ENCODE peak calls at places on chromosomes 2 and 18, in nine cellular contexts. K is Panc1, I is breast epithelium, L is K562, T is sigmoid colon, F is transverse colon, S is stomach, Q is H1, O is SK-N-SH. E is an unnamed sample.

GRCh38 chr2:204505488-204505887 is 39.8 kb upstream of the PARD3B start:
- DNase-seq in I (no peak), T (no peak), L (no peak), K (no peak), O (no peak), S (no peak), F (no peak), Q (no peak), E (no peak)

GRCh38 chr2:113219889-113220641 is 46.3 kb downstream of the PSD4 start:
- DNase-seq in O (no peak), I (peak), S (peak), Q (no peak), T (peak), K (no peak), L (no peak), F (peak), E (no peak)

GRCh38 chr2:60550151-60550983 is 3.1 kb downstream of the BCL11A start:
- DNase-seq in O (peak), T (peak), S (peak), I (peak), F (peak), K (no peak), Q (no peak), L (peak), E (peak)

GRCh38 chr2:28449489-28450395 is 46.1 kb upstream of the PLB1 start:
- DNase-seq in T (peak), O (no peak), Q (no peak), S (no peak), F (no peak), L (peak), I (no peak), K (no peak), E (no peak)

GRCh38 chr18:47215554-47216138 is 35.8 kb downstream of the SKOR2 start:
- DNase-seq in K (no peak), S (no peak), I (no peak), F (no peak), Q (no peak), L (peak), O (peak), T (no peak), E (no peak)

GRCh38 chr2:232761301-232761907 is 15.0 kb downstream of the KCNJ13 start:
- DNase-seq in K (peak), S (peak), I (no peak), L (peak), F (peak), O (peak), T (no peak), Q (no peak), E (no peak)

GRCh38 chr2:188628989-188629889 is 337.6 kb downstream of the GULP1 start:
- DNase-seq in K (no peak), S (no peak), O (no peak), L (no peak), F (no peak), I (no peak), T (no peak), Q (no peak), E (no peak)

GRCh38 chr18:39260565-39260964 is 1695.0 kb upstream of the CELF4 start:
- DNase-seq in F (no peak), I (no peak), T (no peak), O (no peak), S (no peak), Q (no peak), K (no peak), L (no peak), E (no peak)

GRCh38 chr2:174336403-174337336 is 1.9 kb downstream of the SP9 start:
- DNase-seq in S (no peak), T (no peak), F (peak), K (no peak), O (peak), L (peak), Q (no peak), I (no peak), E (peak)

GRCh38 chr2:10211822-10212438 is 89.4 kb downstream of the RRM2 start:
- DNase-seq in F (no peak), L (no peak), S (no peak), K (no peak), O (no peak), I (no peak), T (no peak), Q (no peak), E (peak)

GRCh38 chr2:27050281-27050995 is 1.0 kb upstream of the AGBL5 start:
- DNase-seq in L (peak), S (peak), O (peak), T (peak), Q (peak), I (peak), F (peak), K (peak), E (peak)

GRCh38 chr2:101500175-101500574 is 25.3 kb upstream of the RFX8 start:
- DNase-seq in L (no peak), S (no peak), O (no peak), F (no peak), Q (no peak), K (no peak), T (no peak), I (no peak), E (no peak)

GRCh38 chr2:3302751-3303582 is 74.7 kb downstream of the EIPR1 start:
- DNase-seq in K (no peak), O (peak), T (no peak), I (no peak), Q (no peak), S (no peak), L (no peak), F (no peak), E (peak)

GRCh38 chr2:3633982-3634630 is 23.9 kb upstream of the ALLC start:
- DNase-seq in S (no peak), L (no peak), F (no peak), K (no peak), O (no peak), T (peak), I (peak), Q (no peak), E (peak)

GRCh38 chr18:75926811-75927210 is 499.3 kb upstream of the SMIM21 start:
- DNase-seq in K (no peak), T (no peak), F (no peak), L (no peak), I (no peak), O (no peak), S (no peak), Q (no peak), E (no peak)

DNA sequence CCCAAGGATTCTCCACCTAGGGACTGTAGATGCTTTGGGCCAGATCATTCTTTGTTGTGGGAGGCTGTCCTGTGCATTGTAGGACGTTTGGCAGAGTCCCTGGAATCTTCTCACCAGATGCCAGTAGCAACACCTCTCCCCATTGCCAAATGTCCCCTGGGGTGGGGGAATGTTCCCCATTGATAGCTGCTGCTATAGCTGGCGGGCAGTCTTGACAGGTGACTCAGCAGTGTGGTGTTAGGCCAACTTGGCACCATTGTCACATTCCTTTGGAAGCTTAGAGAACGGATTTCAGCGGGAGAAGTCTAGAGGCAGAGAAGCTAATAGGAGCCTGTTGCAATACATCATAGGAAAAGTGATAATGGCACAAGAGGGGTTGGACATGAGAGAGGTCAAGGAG is 495.7 kb upstream of the SMIM21 start:
- DNase-seq in F (peak), Q (no peak), S (no peak), L (no peak), K (no peak), I (peak), O (no peak), T (peak), E (no peak)
- TF ChIP-seq POLR2AphosphoS5 in F (peak), Q (no peak), S (peak), L (no peak), K (no peak), I (peak), O (no peak), T (peak), E (no peak)

GRCh38 chr18:73461780-73462059 is 593.9 kb upstream of the NETO1 start:
- DNase-seq in T (no peak), I (no peak), K (no peak), S (no peak), F (no peak), Q (no peak), O (no peak), L (no peak), E (no peak)
- TF ChIP-seq POLR2AphosphoS5 in T (no peak), I (no peak), K (no peak), S (no peak), F (no peak), Q (no peak), O (no peak), L (no peak), E (no peak)

GRCh38 chr2:191441761-191442160 is 196.6 kb downstream of the MYO1B start:
- DNase-seq in F (no peak), K (no peak), I (no peak), L (no peak), S (no peak), O (peak), T (no peak), Q (no peak), E (no peak)

GRCh38 chr2:191439481-191439880 is 194.3 kb downstream of the MYO1B start:
- DNase-seq in K (no peak), F (no peak), L (no peak), Q (no peak), T (no peak), S (no peak), I (no peak), O (no peak), E (no peak)

GRCh38 chr2:191446910-191447309 is 201.7 kb downstream of the MYO1B start:
- DNase-seq in L (no peak), O (no peak), K (no peak), T (no peak), S (no peak), F (no peak), Q (no peak), I (no peak), E (no peak)

DNA sequence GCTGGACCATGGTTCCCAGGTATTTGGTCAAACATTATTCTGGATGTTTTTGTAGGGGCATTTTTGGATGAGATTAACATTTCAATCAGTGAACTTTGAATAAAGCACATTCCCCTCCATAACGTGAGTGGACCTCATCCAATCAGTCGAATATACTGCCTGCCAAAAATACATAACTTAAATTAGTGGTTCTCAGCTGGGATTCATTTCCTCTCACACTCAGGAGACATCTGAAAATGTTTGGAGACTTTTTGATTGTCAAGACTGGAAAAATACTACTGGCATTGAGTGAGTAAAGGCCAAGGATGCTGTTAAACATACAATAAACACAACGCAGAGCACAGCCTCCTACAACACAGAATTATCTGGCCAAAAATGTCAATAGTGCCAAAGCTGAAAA is 198.2 kb downstream of the MYO1B start:
- DNase-seq in S (no peak), O (no peak), Q (no peak), F (no peak), K (no peak), L (no peak), I (no peak), T (no peak), E (no peak)
- TF ChIP-seq POLR2AphosphoS5 in S (no peak), O (no peak), Q (no peak), F (no peak), K (no peak), L (no peak), I (no peak), T (no peak), E (no peak)

GRCh38 chr18:63177822-63178525 is 141.6 kb downstream of the BCL2 start:
- DNase-seq in Q (no peak), O (no peak), L (no peak), I (peak), S (no peak), T (peak), K (no peak), F (peak), E (peak)
- TF ChIP-seq POLR2AphosphoS5 in Q (no peak), O (no peak), L (no peak), I (no peak), S (no peak), T (peak), K (no peak), F (no peak), E (no peak)

GRCh38 chr2:140348826-140349225 is 1568.6 kb upstream of the NXPH2 start:
- DNase-seq in Q (peak), S (no peak), O (no peak), T (no peak), L (no peak), K (no peak), I (no peak), F (no peak), E (no peak)

GRCh38 chr2:140354544-140354943 is 1574.4 kb upstream of the NXPH2 start:
- DNase-seq in Q (no peak), S (no peak), F (no peak), L (no peak), K (no peak), O (no peak), I (no peak), T (no peak), E (no peak)

GRCh38 chr2:140353541-140353940 is 1573.4 kb upstream of the NXPH2 start:
- DNase-seq in L (no peak), S (no peak), I (no peak), K (no peak), F (no peak), T (no peak), Q (no peak), O (no peak), E (no peak)

GRCh38 chr2:140349695-140350094 is 1569.5 kb upstream of the NXPH2 start:
- DNase-seq in L (no peak), O (no peak), T (no peak), I (no peak), Q (no peak), K (no peak), F (no peak), S (no peak), E (no peak)

GRCh38 chr2:140351692-140352091 is 1571.5 kb upstream of the NXPH2 start:
- DNase-seq in L (no peak), I (no peak), O (no peak), F (no peak), T (no peak), K (no peak), Q (no peak), S (no peak), E (no peak)
- TF ChIP-seq POLR2AphosphoS5 in L (no peak), I (no peak), O (no peak), F (no peak), T (no peak), K (no peak), Q (no peak), S (no peak), E (no peak)